ENCODE peak calls at places on chromosomes 3 and 15, in four cellular contexts. M is NCI-H1105 treated with DMSO at 0.1 percent for 48 hours, G is WTC11, Y is astrocyte of the cerebellum. Q is an unnamed sample.

GRCh38 chr3:179606534-179607085 is 2.0 kb downstream of the NDUFB5 start:
- DNase-seq in M (no peak), G (no peak), Y (no peak), Q (no peak)

GRCh38 chr3:11564577-11565001 is 79.1 kb downstream of the VGLL4 start:
- DNase-seq in M (no peak), G (no peak), Y (no peak), Q (no peak)

GRCh38 chr3:184316792-184317191 is 2.4 kb downstream of the EIF4G1 start:
- DNase-seq in M (no peak), G (no peak), Y (no peak), Q (no peak)

GRCh38 chr15:20357139-20358065 is 184.2 kb downstream of the GOLGA6L6 start:
- DNase-seq in M (no peak), G (peak; percentile 11), Y (no peak), Q (peak; percentile 53)

GRCh38 chr3:141905129-141905528 is 28.7 kb downstream of the ATP1B3 start:
- DNase-seq in M (no peak), G (no peak), Y (no peak), Q (no peak)

GRCh38 chr15:82177291-82178010 is 85.1 kb downstream of the EFL1 start:
- DNase-seq in M (no peak), G (no peak), Y (peak; percentile 76), Q (no peak)

GRCh38 chr15:72110355-72110754 is 7.6 kb downstream of the MYO9A start:
- DNase-seq in M (no peak), G (no peak), Y (no peak), Q (no peak)

GRCh38 chr3:171135536-171135935 is 109.0 kb upstream of the SLC2A2 start:
- DNase-seq in M (no peak), G (no peak), Y (no peak), Q (no peak)

GRCh38 chr3:23669541-23670255 is 136.1 kb upstream of the UBE2E1 start:
- DNase-seq in M (peak; percentile 17), G (no peak), Y (no peak), Q (no peak)

GRCh38 chr3:134722899-134723484 is 72.1 kb upstream of the EPHB1 start:
- DNase-seq in M (no peak), G (no peak), Y (no peak), Q (no peak)

GRCh38 chr3:46348811-46349482 is 5.0 kb upstream of the CCR2 start:
- DNase-seq in M (no peak), G (no peak), Y (no peak), Q (peak; percentile 30)

GRCh38 chr3:127208483-127209100 is 15.7 kb downstream of the PRR23E start:
- DNase-seq in M (no peak), G (no peak), Y (no peak), Q (peak; percentile 39)

GRCh38 chr3:15899438-15899837 is 101.7 kb upstream of the ANKRD28 start:
- DNase-seq in M (no peak), G (no peak), Y (peak; percentile 85), Q (no peak)

GRCh38 chr3:48516571-48516970 is 12.6 kb upstream of the SHISA5 start:
- DNase-seq in M (no peak), G (no peak), Y (no peak), Q (no peak)

GRCh38 chr3:139520028-139520737 is 19.4 kb downstream of the RBP1 start:
- DNase-seq in M (no peak), G (peak; percentile 73), Y (no peak), Q (no peak)

GRCh38 chr3:196987022-196987421 is 18.4 kb upstream of the PIGZ start:
- DNase-seq in M (no peak), G (no peak), Y (no peak), Q (no peak)

GRCh38 chr15:50083424-50084025 is 35.5 kb downstream of the ATP8B4 start:
- DNase-seq in M (no peak), G (no peak), Y (no peak), Q (no peak)

GRCh38 chr3:59555593-59556315 is 505.9 kb upstream of the CFAP20DC start:
- DNase-seq in M (no peak), G (no peak), Y (no peak), Q (no peak)

GRCh38 chr3:117790256-117790987 is 1080.8 kb downstream of the TUSC7 start:
- DNase-seq in M (no peak), G (no peak), Y (no peak), Q (peak; percentile 53)

GRCh38 chr3:71578045-71578730 is 5.3 kb downstream of the FOXP1 start:
- DNase-seq in M (no peak), G (no peak), Y (no peak), Q (no peak)

GRCh38 chr3:38130219-38130618 is 6.7 kb downstream of the ACAA1 start:
- DNase-seq in M (no peak), G (no peak), Y (no peak), Q (no peak)

GRCh38 chr3:122660575-122660974 is 20.1 kb upstream of the PARP14 start:
- DNase-seq in M (no peak), G (peak; percentile 76), Y (no peak), Q (no peak)

GRCh38 chr15:57861039-57861638 is 154.6 kb downstream of the POLR2M start:
- DNase-seq in M (peak; percentile 84), G (no peak), Y (peak; percentile 57), Q (no peak)

GRCh38 chr15:25180606-25181289 is 226.0 kb downstream of the SNRPN start:
- DNase-seq in M (no peak), G (peak; percentile 5), Y (no peak), Q (no peak)

Q was measured in ecto neural progenitor cell.